ENCODE peak calls at places on chromosomes 11 and 22, in ten cellular contexts. One of them, this sample, is unnamed.
A peak's percentile ranks its signal among the peaks of the same experiment; 100 is the strongest.

GRCh38 chr11:21567628-21568290 is 625.1 kb upstream of the ANO5 start:
- DNase-seq in tibial artery: no peak
- DNase-seq in right lobe of liver: no peak
- DNase-seq in heart right ventricle: no peak
- DNase-seq in colonic mucosa: no peak
- DNase-seq in AG04449: no peak
- DNase-seq in GM12865: no peak
- DNase-seq in ovary: no peak
- DNase-seq in fibroblast of mammary gland: no peak
- DNase-seq in adrenal gland: no peak
- DNase-seq in this sample: no peak

GRCh38 chr11:559712-560304 is 730 bp downstream of the LMNTD2 start:
- DNase-seq in tibial artery: no peak
- DNase-seq in fibroblast of mammary gland: no peak
- DNase-seq in AG04449: no peak
- DNase-seq in right lobe of liver: peak; percentile 85
- DNase-seq in heart right ventricle: no peak
- DNase-seq in adrenal gland: no peak
- DNase-seq in GM12865: no peak
- DNase-seq in colonic mucosa: peak; percentile 87
- DNase-seq in ovary: no peak
- DNase-seq in this sample: no peak

GRCh38 chr22:19879996-19880785 is 25.5 kb upstream of the GNB1L start:
- DNase-seq in adrenal gland: peak; percentile 1
- DNase-seq in fibroblast of mammary gland: no peak
- DNase-seq in right lobe of liver: peak; percentile 17
- DNase-seq in GM12865: no peak
- DNase-seq in colonic mucosa: no peak
- DNase-seq in AG04449: no peak
- DNase-seq in tibial artery: peak; percentile 12
- DNase-seq in heart right ventricle: no peak
- DNase-seq in ovary: no peak
- DNase-seq in this sample: peak; percentile 0

GRCh38 chr11:2732261-2732939 is 32.6 kb upstream of the KCNQ1OT1 start:
- DNase-seq in heart right ventricle: no peak
- DNase-seq in adrenal gland: no peak
- DNase-seq in right lobe of liver: no peak
- DNase-seq in colonic mucosa: no peak
- DNase-seq in ovary: no peak
- DNase-seq in tibial artery: no peak
- DNase-seq in fibroblast of mammary gland: no peak
- DNase-seq in GM12865: no peak
- DNase-seq in AG04449: no peak
- DNase-seq in this sample: no peak

GRCh38 chr11:8403310-8403709 is 139.6 kb upstream of the LMO1 start:
- DNase-seq in fibroblast of mammary gland: peak; percentile 15
- DNase-seq in GM12865: no peak
- DNase-seq in tibial artery: no peak
- DNase-seq in heart right ventricle: no peak
- DNase-seq in AG04449: no peak
- DNase-seq in colonic mucosa: no peak
- DNase-seq in right lobe of liver: no peak
- DNase-seq in ovary: no peak
- DNase-seq in adrenal gland: no peak
- DNase-seq in this sample: no peak

GRCh38 chr11:2578006-2578933 is 121.5 kb downstream of the KCNQ1OT1 start:
- DNase-seq in fibroblast of mammary gland: no peak
- DNase-seq in AG04449: no peak
- DNase-seq in tibial artery: peak; percentile 18
- DNase-seq in adrenal gland: peak; percentile 13
- DNase-seq in right lobe of liver: peak; percentile 15
- DNase-seq in ovary: peak; percentile 15
- DNase-seq in heart right ventricle: no peak
- DNase-seq in GM12865: no peak
- DNase-seq in colonic mucosa: no peak
- DNase-seq in this sample: no peak

GRCh38 chr11:28384418-28384817 is 276.2 kb downstream of the METTL15 start:
- DNase-seq in colonic mucosa: no peak
- DNase-seq in AG04449: peak; percentile 90
- DNase-seq in adrenal gland: no peak
- DNase-seq in heart right ventricle: no peak
- DNase-seq in fibroblast of mammary gland: peak; percentile 92
- DNase-seq in ovary: no peak
- DNase-seq in right lobe of liver: no peak
- DNase-seq in tibial artery: no peak
- DNase-seq in GM12865: no peak
- DNase-seq in this sample: no peak

GRCh38 chr11:18046116-18046777 is at the start of gene TPH1:
- DNase-seq in right lobe of liver: peak; percentile 26
- DNase-seq in fibroblast of mammary gland: peak; percentile 21
- DNase-seq in heart right ventricle: peak; percentile 9
- DNase-seq in ovary: peak; percentile 56
- DNase-seq in adrenal gland: peak; percentile 19
- DNase-seq in colonic mucosa: peak; percentile 45
- DNase-seq in tibial artery: peak; percentile 37
- DNase-seq in GM12865: no peak
- DNase-seq in AG04449: no peak
- DNase-seq in this sample: no peak

GRCh38 chr11:121800704-121801516 is 315.1 kb downstream of the BLID start:
- DNase-seq in adrenal gland: no peak
- DNase-seq in GM12865: no peak
- DNase-seq in ovary: peak; percentile 59
- DNase-seq in AG04449: no peak
- DNase-seq in right lobe of liver: no peak
- DNase-seq in fibroblast of mammary gland: no peak
- DNase-seq in tibial artery: no peak
- DNase-seq in colonic mucosa: no peak
- DNase-seq in heart right ventricle: no peak
- DNase-seq in this sample: no peak

GRCh38 chr11:82906236-82906635 is 4.7 kb downstream of the DDIAS start:
- DNase-seq in right lobe of liver: no peak
- DNase-seq in ovary: no peak
- DNase-seq in tibial artery: no peak
- DNase-seq in heart right ventricle: no peak
- DNase-seq in GM12865: no peak
- DNase-seq in colonic mucosa: no peak
- DNase-seq in AG04449: no peak
- DNase-seq in adrenal gland: no peak
- DNase-seq in fibroblast of mammary gland: peak; percentile 46
- DNase-seq in this sample: no peak

GRCh38 chr11:123060265-123061000 is 1.5 kb downstream of the HSPA8 start:
- DNase-seq in ovary: no peak
- DNase-seq in adrenal gland: no peak
- DNase-seq in GM12865: no peak
- DNase-seq in AG04449: no peak
- DNase-seq in heart right ventricle: no peak
- DNase-seq in colonic mucosa: no peak
- DNase-seq in fibroblast of mammary gland: no peak
- DNase-seq in right lobe of liver: no peak
- DNase-seq in tibial artery: no peak
- DNase-seq in this sample: no peak

GRCh38 chr11:123062892-123063395 is 1.0 kb upstream of the HSPA8 start:
- DNase-seq in ovary: no peak
- DNase-seq in tibial artery: no peak
- DNase-seq in right lobe of liver: no peak
- DNase-seq in fibroblast of mammary gland: peak; percentile 54
- DNase-seq in AG04449: no peak
- DNase-seq in GM12865: peak; percentile 70
- DNase-seq in adrenal gland: no peak
- DNase-seq in colonic mucosa: no peak
- DNase-seq in heart right ventricle: no peak
- DNase-seq in this sample: no peak

GRCh38 chr11:123062158-123062891 is 389 bp upstream of the HSPA8 start:
- DNase-seq in ovary: peak; percentile 99
- DNase-seq in right lobe of liver: peak; percentile 99
- DNase-seq in GM12865: peak; percentile 100
- DNase-seq in adrenal gland: peak; percentile 99
- DNase-seq in tibial artery: peak; percentile 99
- DNase-seq in fibroblast of mammary gland: peak; percentile 99
- DNase-seq in colonic mucosa: peak; percentile 98
- DNase-seq in AG04449: peak; percentile 99
- DNase-seq in heart right ventricle: peak; percentile 99
- DNase-seq in this sample: peak; percentile 100

GRCh38 chr11:123063396-123064267 is 1.7 kb upstream of the HSPA8 start:
- DNase-seq in tibial artery: peak; percentile 49
- DNase-seq in adrenal gland: peak; percentile 62
- DNase-seq in fibroblast of mammary gland: peak; percentile 72
- DNase-seq in right lobe of liver: peak; percentile 33
- DNase-seq in ovary: no peak
- DNase-seq in AG04449: no peak
- DNase-seq in colonic mucosa: peak; percentile 53
- DNase-seq in heart right ventricle: peak; percentile 50
- DNase-seq in GM12865: peak; percentile 80
- DNase-seq in this sample: peak; percentile 64

GRCh38 chr11:123061403-123062157 is at the start of gene HSPA8:
- DNase-seq in AG04449: no peak
- DNase-seq in ovary: peak; percentile 76
- DNase-seq in tibial artery: peak; percentile 81
- DNase-seq in colonic mucosa: peak; percentile 80
- DNase-seq in GM12865: peak; percentile 77
- DNase-seq in adrenal gland: peak; percentile 79
- DNase-seq in right lobe of liver: peak; percentile 85
- DNase-seq in heart right ventricle: peak; percentile 68
- DNase-seq in fibroblast of mammary gland: peak; percentile 58
- DNase-seq in this sample: peak; percentile 78
- TF ChIP-seq CTCF in AG04449: no peak
- TF ChIP-seq CTCF in ovary: no peak
- TF ChIP-seq CTCF in tibial artery: no peak
- TF ChIP-seq CTCF in colonic mucosa: no peak
- TF ChIP-seq CTCF in GM12865: no peak
- TF ChIP-seq CTCF in adrenal gland: no peak
- TF ChIP-seq CTCF in right lobe of liver: no peak
- TF ChIP-seq CTCF in heart right ventricle: no peak
- TF ChIP-seq CTCF in fibroblast of mammary gland: no peak
- TF ChIP-seq CTCF in this sample: no peak

DNA sequence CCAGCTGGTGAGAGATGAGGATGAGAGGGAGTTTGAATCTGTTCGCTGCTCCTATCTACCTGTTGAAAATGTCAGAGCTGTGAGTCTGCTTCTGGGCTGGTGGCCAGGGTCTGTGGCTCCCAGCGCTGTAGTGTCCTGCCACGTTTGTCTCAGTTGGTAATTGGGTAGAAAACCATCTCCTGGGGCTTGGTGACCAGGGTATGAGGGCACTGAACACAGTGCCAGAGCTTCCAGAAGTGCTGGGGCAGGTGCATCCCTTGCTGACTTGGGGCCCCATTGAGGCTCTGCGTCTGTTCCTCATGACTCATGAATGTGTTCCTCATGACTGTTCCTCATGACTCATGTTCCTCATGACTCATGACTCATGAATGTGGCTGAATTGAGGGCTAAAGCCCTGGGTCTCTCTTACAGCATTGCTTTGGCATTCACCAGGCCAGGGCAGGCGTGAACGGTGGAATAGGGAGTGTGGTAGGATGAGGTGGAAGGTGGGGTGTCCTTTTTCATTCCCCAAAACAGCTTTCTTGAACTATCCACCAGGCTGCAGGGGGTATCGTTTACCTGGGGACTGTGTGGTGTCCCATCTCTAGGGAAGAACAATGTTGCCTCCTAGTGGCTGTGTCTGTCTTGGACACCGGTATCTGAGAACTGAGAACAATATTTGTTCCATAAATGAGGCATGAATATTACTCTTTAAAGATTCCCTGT is 139.5 kb downstream of the COMMD9 start:
- DNase-seq in AG04449: peak; percentile 88
- DNase-seq in GM12865: peak; percentile 43
- DNase-seq in colonic mucosa: peak; percentile 31
- DNase-seq in tibial artery: peak; percentile 70
- DNase-seq in fibroblast of mammary gland: peak; percentile 99
- DNase-seq in ovary: peak; percentile 48
- DNase-seq in adrenal gland: peak; percentile 82
- DNase-seq in heart right ventricle: peak; percentile 23
- DNase-seq in right lobe of liver: peak; percentile 37
- DNase-seq in this sample: peak; percentile 50
- TF ChIP-seq CTCF in AG04449: peak; percentile 41
- TF ChIP-seq CTCF in GM12865: peak; percentile 63
- TF ChIP-seq CTCF in colonic mucosa: no peak
- TF ChIP-seq CTCF in tibial artery: no peak
- TF ChIP-seq CTCF in fibroblast of mammary gland: peak; percentile 65
- TF ChIP-seq CTCF in ovary: no peak
- TF ChIP-seq CTCF in adrenal gland: peak; percentile 47
- TF ChIP-seq CTCF in heart right ventricle: no peak
- TF ChIP-seq CTCF in right lobe of liver: peak; percentile 29
- TF ChIP-seq CTCF in this sample: peak; percentile 56

GRCh38 chr11:66001941-66002647 is at the start of the genes BANF1 and EIF1AD:
- DNase-seq in tibial artery: peak; percentile 92
- DNase-seq in colonic mucosa: peak; percentile 95
- DNase-seq in AG04449: peak; percentile 88
- DNase-seq in GM12865: peak; percentile 99
- DNase-seq in right lobe of liver: peak; percentile 88
- DNase-seq in fibroblast of mammary gland: peak; percentile 98
- DNase-seq in heart right ventricle: peak; percentile 97
- DNase-seq in ovary: peak; percentile 92
- DNase-seq in adrenal gland: peak; percentile 93
- DNase-seq in this sample: peak; percentile 96

GRCh38 chr11:66004186-66004585 is 1.9 kb downstream of the BANF1 start:
- DNase-seq in GM12865: no peak
- DNase-seq in ovary: no peak
- DNase-seq in colonic mucosa: no peak
- DNase-seq in adrenal gland: no peak
- DNase-seq in AG04449: no peak
- DNase-seq in fibroblast of mammary gland: no peak
- DNase-seq in heart right ventricle: no peak
- DNase-seq in tibial artery: no peak
- DNase-seq in right lobe of liver: no peak
- DNase-seq in this sample: no peak

GRCh38 chr11:66006134-66006890 is 4.0 kb downstream of the BANF1 start:
- DNase-seq in right lobe of liver: no peak
- DNase-seq in ovary: no peak
- DNase-seq in tibial artery: no peak
- DNase-seq in AG04449: no peak
- DNase-seq in fibroblast of mammary gland: no peak
- DNase-seq in heart right ventricle: no peak
- DNase-seq in GM12865: no peak
- DNase-seq in adrenal gland: no peak
- DNase-seq in colonic mucosa: no peak
- DNase-seq in this sample: no peak

GRCh38 chr11:66003291-66003690 is 988 bp downstream of the BANF1 start:
- DNase-seq in AG04449: no peak
- DNase-seq in tibial artery: no peak
- DNase-seq in fibroblast of mammary gland: no peak
- DNase-seq in adrenal gland: no peak
- DNase-seq in right lobe of liver: no peak
- DNase-seq in heart right ventricle: no peak
- DNase-seq in ovary: no peak
- DNase-seq in colonic mucosa: no peak
- DNase-seq in GM12865: no peak
- DNase-seq in this sample: no peak

GRCh38 chr11:66002648-66003225 is 434 bp downstream of the BANF1 start:
- DNase-seq in right lobe of liver: peak; percentile 75
- DNase-seq in ovary: peak; percentile 71
- DNase-seq in fibroblast of mammary gland: peak; percentile 51
- DNase-seq in GM12865: no peak
- DNase-seq in tibial artery: peak; percentile 48
- DNase-seq in colonic mucosa: peak; percentile 67
- DNase-seq in heart right ventricle: peak; percentile 48
- DNase-seq in AG04449: no peak
- DNase-seq in adrenal gland: peak; percentile 80
- DNase-seq in this sample: no peak
- TF ChIP-seq CTCF in right lobe of liver: no peak
- TF ChIP-seq CTCF in ovary: no peak
- TF ChIP-seq CTCF in fibroblast of mammary gland: peak; percentile 5
- TF ChIP-seq CTCF in GM12865: no peak
- TF ChIP-seq CTCF in tibial artery: no peak
- TF ChIP-seq CTCF in colonic mucosa: no peak
- TF ChIP-seq CTCF in heart right ventricle: peak; percentile 11
- TF ChIP-seq CTCF in AG04449: peak; percentile 8
- TF ChIP-seq CTCF in adrenal gland: no peak
- TF ChIP-seq CTCF in this sample: no peak

GRCh38 chr11:73321342-73322110 is 13.4 kb downstream of the ARHGEF17 start:
- DNase-seq in tibial artery: no peak
- DNase-seq in colonic mucosa: no peak
- DNase-seq in heart right ventricle: peak; percentile 79
- DNase-seq in GM12865: peak; percentile 33
- DNase-seq in AG04449: no peak
- DNase-seq in adrenal gland: peak; percentile 36
- DNase-seq in right lobe of liver: peak; percentile 67
- DNase-seq in ovary: peak; percentile 81
- DNase-seq in fibroblast of mammary gland: no peak
- DNase-seq in this sample: no peak
- TF ChIP-seq CTCF in tibial artery: no peak
- TF ChIP-seq CTCF in colonic mucosa: no peak
- TF ChIP-seq CTCF in heart right ventricle: no peak
- TF ChIP-seq CTCF in GM12865: no peak
- TF ChIP-seq CTCF in AG04449: no peak
- TF ChIP-seq CTCF in adrenal gland: no peak
- TF ChIP-seq CTCF in right lobe of liver: no peak
- TF ChIP-seq CTCF in ovary: no peak
- TF ChIP-seq CTCF in fibroblast of mammary gland: no peak
- TF ChIP-seq CTCF in this sample: no peak